ENCODE peak calls at places on chromosomes 11 and 22, in ten cellular contexts. K is RWPE1; R is stimulated activated CD4-positive, alpha-beta T cell treated with anti-CD3 and anti-CD28 coated beads, TNF-alpha, amount 100 ng/mL, for 1 hour; A is naive B cell; W is GM19239; J is fibroblast of pulmonary artery; L is activated CD4-positive, alpha-beta T cell treated with anti-CD3 and anti-CD28 coated beads, Interleukin-2, amount 50 U/mL, for 4 hours; F is stimulated activated CD8-positive, alpha-beta memory T cell treated with anti-CD3 and anti-CD28 coated beads, Interleukin-15, amount 100 ng/mL, for 4 hours; I is PC-3; V is SK-MEL-5. P is an unnamed sample.

GRCh38 chr22:44357296-44357961 is 44.7 kb upstream of the SHISAL1 start:
- DNase-seq in R (no peak), K (no peak), A (no peak), I (no peak), F (no peak), W (no peak), J (no peak), L (no peak), V (peak), P (no peak)

GRCh38 chr11:73623651-73624050 is 22.7 kb upstream of the PLEKHB1 start:
- DNase-seq in I (no peak), V (no peak), A (no peak), K (no peak), W (no peak), F (no peak), L (no peak), R (no peak), J (no peak), P (no peak)

GRCh38 chr22:44276041-44276440 is 36.7 kb downstream of the SHISAL1 start:
- DNase-seq in W (no peak), K (no peak), L (no peak), R (no peak), A (no peak), J (no peak), F (no peak), V (no peak), I (no peak), P (no peak)

GRCh38 chr11:34924714-34925113 is 8.3 kb downstream of the PDHX start:
- DNase-seq in A (no peak), J (no peak), L (no peak), V (no peak), F (no peak), I (no peak), K (no peak), W (no peak), R (no peak), P (no peak)

GRCh38 chr11:114340311-114341131 is 44.3 kb downstream of the NNMT start:
- DNase-seq in I (peak), A (peak), K (peak), F (no peak), R (no peak), V (peak), W (no peak), L (peak), J (peak), P (no peak)

GRCh38 chr22:27850000-27850465 is 48.5 kb upstream of the MN1 start:
- DNase-seq in I (no peak), A (no peak), V (peak), J (peak), F (no peak), W (no peak), L (no peak), R (no peak), K (no peak), P (no peak)

GRCh38 chr22:43378011-43378704 is 33.7 kb upstream of the MPPED1 start:
- DNase-seq in F (no peak), W (peak), R (no peak), I (no peak), L (no peak), A (no peak), K (no peak), V (peak), J (peak), P (peak)

GRCh38 chr11:120337896-120338840 is 2.0 kb downstream of the ARHGEF12 start:
- DNase-seq in I (peak), F (no peak), V (peak), K (no peak), W (no peak), J (peak), L (no peak), A (no peak), R (no peak), P (no peak)

GRCh38 chr11:80362578-80362977 is 921.7 kb upstream of the TENM4 start:
- DNase-seq in R (no peak), W (no peak), F (no peak), L (no peak), I (peak), V (no peak), J (no peak), A (no peak), K (peak), P (no peak)

GRCh38 chr11:31214337-31214736 is 155.2 kb downstream of the DCDC1 start:
- DNase-seq in L (no peak), F (no peak), V (no peak), W (no peak), I (no peak), R (no peak), K (no peak), J (no peak), A (no peak), P (no peak)